ENCODE peak calls at places on chromosomes 11 and 22, in four cellular contexts. One of them, this sample, is unnamed.

GRCh38 chr22:42662114-42663021 is 13.2 kb upstream of the CYB5R3 start:
- DNase-seq in IMR-90: peak; percentile 53
- DNase-seq in MM.1S: peak; percentile 53
- DNase-seq in AG04449: no peak
- DNase-seq in this sample: no peak

GRCh38 chr11:70883973-70884688 is 368.2 kb downstream of the SHANK2 start:
- DNase-seq in IMR-90: no peak
- DNase-seq in MM.1S: no peak
- DNase-seq in AG04449: no peak
- DNase-seq in this sample: no peak

GRCh38 chr11:57778318-57779037 is 16.9 kb downstream of the CTNND1 start:
- DNase-seq in IMR-90: peak; percentile 98
- DNase-seq in MM.1S: no peak
- DNase-seq in AG04449: peak; percentile 94
- DNase-seq in this sample: no peak

GRCh38 chr22:23784215-23784732 is 2.5 kb upstream of the SMARCB1 start:
- DNase-seq in IMR-90: peak; percentile 41
- DNase-seq in MM.1S: no peak
- DNase-seq in AG04449: no peak
- DNase-seq in this sample: peak; percentile 84

GRCh38 chr11:96001037-96001436 is 77.1 kb upstream of the MTMR2 start:
- DNase-seq in IMR-90: peak; percentile 92
- DNase-seq in MM.1S: no peak
- DNase-seq in AG04449: no peak
- DNase-seq in this sample: no peak

GRCh38 chr22:34108168-34108567 is 187.9 kb upstream of the LARGE1 start:
- DNase-seq in IMR-90: no peak
- DNase-seq in MM.1S: no peak
- DNase-seq in AG04449: no peak
- DNase-seq in this sample: no peak

GRCh38 chr11:43868852-43869567 is 11.6 kb upstream of the ALKBH3 start:
- DNase-seq in IMR-90: peak; percentile 80
- DNase-seq in MM.1S: peak; percentile 76
- DNase-seq in AG04449: peak; percentile 42
- DNase-seq in this sample: peak; percentile 93

GRCh38 chr11:128379587-128380279 is 207.6 kb downstream of the ETS1 start:
- DNase-seq in IMR-90: no peak
- DNase-seq in MM.1S: no peak
- DNase-seq in AG04449: no peak
- DNase-seq in this sample: peak; percentile 85

GRCh38 chr22:38735465-38736256 is 20.1 kb downstream of the SUN2 start:
- DNase-seq in IMR-90: no peak
- DNase-seq in MM.1S: peak; percentile 28
- DNase-seq in AG04449: no peak
- DNase-seq in this sample: no peak

GRCh38 chr11:34040571-34040970 is 11.0 kb upstream of the CAPRIN1 start:
- DNase-seq in IMR-90: no peak
- DNase-seq in MM.1S: no peak
- DNase-seq in AG04449: no peak
- DNase-seq in this sample: no peak

GRCh38 chr22:41687901-41688364 is 734 bp downstream of the SNU13 start:
- DNase-seq in IMR-90: peak; percentile 22
- DNase-seq in MM.1S: peak; percentile 41
- DNase-seq in AG04449: no peak
- DNase-seq in this sample: no peak

GRCh38 chr11:33310720-33311500 is 53.7 kb downstream of the HIPK3 start:
- DNase-seq in IMR-90: peak; percentile 20
- DNase-seq in MM.1S: no peak
- DNase-seq in AG04449: no peak
- DNase-seq in this sample: no peak

GRCh38 chr11:121711236-121711635 is 258.5 kb upstream of the SORL1-AS1 start:
- DNase-seq in IMR-90: peak; percentile 17
- DNase-seq in MM.1S: no peak
- DNase-seq in AG04449: no peak
- DNase-seq in this sample: no peak

GRCh38 chr11:40161855-40162410 is 1297.5 kb downstream of the LRRC4C start:
- DNase-seq in IMR-90: no peak
- DNase-seq in MM.1S: no peak
- DNase-seq in AG04449: no peak
- DNase-seq in this sample: no peak

GRCh38 chr22:30596886-30597285 is 5.2 kb upstream of the PES1 start:
- DNase-seq in IMR-90: no peak
- DNase-seq in MM.1S: no peak
- DNase-seq in AG04449: no peak
- DNase-seq in this sample: no peak

GRCh38 chr11:393219-394033 is 583 bp upstream of the PKP3 start:
- DNase-seq in IMR-90: peak; percentile 78
- DNase-seq in MM.1S: no peak
- DNase-seq in AG04449: no peak
- DNase-seq in this sample: no peak

GRCh38 chr11:117410861-117411725 is 83.4 kb downstream of the CEP164 start:
- DNase-seq in IMR-90: no peak
- DNase-seq in MM.1S: no peak
- DNase-seq in AG04449: no peak
- DNase-seq in this sample: no peak

GRCh38 chr11:115197433-115197832 is 306.8 kb downstream of the CADM1 start:
- DNase-seq in IMR-90: peak; percentile 15
- DNase-seq in MM.1S: no peak
- DNase-seq in AG04449: no peak
- DNase-seq in this sample: no peak

GRCh38 chr11:43130616-43131015 is 181.2 kb upstream of the API5 start:
- DNase-seq in IMR-90: no peak
- DNase-seq in MM.1S: no peak
- DNase-seq in AG04449: no peak
- DNase-seq in this sample: no peak

GRCh38 chr11:132632641-132633124 is 899.6 kb downstream of the OPCML start:
- DNase-seq in IMR-90: peak; percentile 99
- DNase-seq in MM.1S: no peak
- DNase-seq in AG04449: peak; percentile 99
- DNase-seq in this sample: no peak

GRCh38 chr22:43163241-43163795 is 12.0 kb downstream of the TSPO start:
- DNase-seq in IMR-90: no peak
- DNase-seq in MM.1S: no peak
- DNase-seq in AG04449: no peak
- DNase-seq in this sample: no peak

GRCh38 chr11:46521947-46522681 is 71.7 kb downstream of the AMBRA1 start:
- DNase-seq in IMR-90: peak; percentile 79
- DNase-seq in MM.1S: no peak
- DNase-seq in AG04449: peak; percentile 16
- DNase-seq in this sample: no peak

GRCh38 chr11:35734669-35735068 is 72.1 kb downstream of the TRIM44 start:
- DNase-seq in IMR-90: no peak
- DNase-seq in MM.1S: no peak
- DNase-seq in AG04449: no peak
- DNase-seq in this sample: no peak

GRCh38 chr11:84316866-84317560 is 1030.8 kb upstream of the CCDC90B start:
- DNase-seq in IMR-90: peak; percentile 30
- DNase-seq in MM.1S: no peak
- DNase-seq in AG04449: no peak
- DNase-seq in this sample: no peak

GRCh38 chr11:118911113-118911879 is 14.4 kb downstream of the BCL9L start:
- DNase-seq in IMR-90: peak; percentile 52
- DNase-seq in MM.1S: no peak
- DNase-seq in AG04449: no peak
- DNase-seq in this sample: no peak

GRCh38 chr11:425301-425700 is 10.5 kb upstream of the SIGIRR start:
- DNase-seq in IMR-90: no peak
- DNase-seq in MM.1S: no peak
- DNase-seq in AG04449: no peak
- DNase-seq in this sample: no peak

GRCh38 chr11:70415176-70415575 is 16.8 kb downstream of the CTTN start:
- DNase-seq in IMR-90: peak; percentile 96
- DNase-seq in MM.1S: no peak
- DNase-seq in AG04449: peak; percentile 69
- DNase-seq in this sample: no peak

GRCh38 chr22:40241200-40241763 is 63.6 kb downstream of the TNRC6B start:
- DNase-seq in IMR-90: no peak
- DNase-seq in MM.1S: no peak
- DNase-seq in AG04449: no peak
- DNase-seq in this sample: peak; percentile 47

GRCh38 chr11:117614695-117615094 is 182.3 kb downstream of the DSCAML1 start:
- DNase-seq in IMR-90: no peak
- DNase-seq in MM.1S: no peak
- DNase-seq in AG04449: no peak
- DNase-seq in this sample: no peak

GRCh38 chr11:36974771-36975170 is 376.7 kb upstream of the RAG2 start:
- DNase-seq in IMR-90: no peak
- DNase-seq in MM.1S: no peak
- DNase-seq in AG04449: no peak
- DNase-seq in this sample: no peak

GRCh38 chr22:20964799-20965103 is 2.3 kb upstream of the AIFM3 start:
- DNase-seq in IMR-90: no peak
- DNase-seq in MM.1S: no peak
- DNase-seq in AG04449: no peak
- DNase-seq in this sample: no peak

GRCh38 chr11:114172871-114173444 is 113.4 kb downstream of the ZBTB16 start:
- DNase-seq in IMR-90: no peak
- DNase-seq in MM.1S: peak; percentile 73
- DNase-seq in AG04449: no peak
- DNase-seq in this sample: peak; percentile 75

GRCh38 chr22:29041408-29041807 is 20.2 kb downstream of the C22orf31 start:
- DNase-seq in IMR-90: peak; percentile 82
- DNase-seq in MM.1S: no peak
- DNase-seq in AG04449: no peak
- DNase-seq in this sample: no peak

GRCh38 chr11:88552377-88553029 is 215.0 kb upstream of the CTSC start:
- DNase-seq in IMR-90: peak; percentile 55
- DNase-seq in MM.1S: peak; percentile 72
- DNase-seq in AG04449: no peak
- DNase-seq in this sample: peak; percentile 49

GRCh38 chr11:1238767-1239595 is 16.1 kb downstream of the MUC5B start:
- DNase-seq in IMR-90: no peak
- DNase-seq in MM.1S: peak; percentile 47
- DNase-seq in AG04449: no peak
- DNase-seq in this sample: no peak

GRCh38 chr11:2928605-2929510 is at the start of gene PHLDA2:
- DNase-seq in IMR-90: peak; percentile 85
- DNase-seq in MM.1S: no peak
- DNase-seq in AG04449: no peak
- DNase-seq in this sample: no peak

GRCh38 chr11:5197538-5197937 is 2.9 kb downstream of the OR51V1 start:
- DNase-seq in IMR-90: peak; percentile 75
- DNase-seq in MM.1S: no peak
- DNase-seq in AG04449: peak; percentile 33
- DNase-seq in this sample: no peak

GRCh38 chr11:58965246-58965985 is 26.1 kb downstream of the GLYATL1 start:
- DNase-seq in IMR-90: peak; percentile 38
- DNase-seq in MM.1S: no peak
- DNase-seq in AG04449: peak; percentile 12
- DNase-seq in this sample: no peak

GRCh38 chr11:58963551-58964075 is 24.3 kb downstream of the GLYATL1 start:
- DNase-seq in IMR-90: peak; percentile 59
- DNase-seq in MM.1S: no peak
- DNase-seq in AG04449: no peak
- DNase-seq in this sample: peak; percentile 5

GRCh38 chr11:58968251-58968711 is 29.0 kb downstream of the GLYATL1 start:
- DNase-seq in IMR-90: no peak
- DNase-seq in MM.1S: no peak
- DNase-seq in AG04449: no peak
- DNase-seq in this sample: no peak
- H3K4me3 ChIP-seq in IMR-90: no peak overlapping the region
- H3K4me3 ChIP-seq in MM.1S: no peak overlapping the region
- H3K4me3 ChIP-seq in AG04449: no peak overlapping the region
- H3K4me3 ChIP-seq in this sample: no peak overlapping the region

GRCh38 chr11:62505112-62505783 is 41.4 kb downstream of the AHNAK start:
- DNase-seq in IMR-90: no peak
- DNase-seq in MM.1S: no peak
- DNase-seq in AG04449: no peak
- DNase-seq in this sample: no peak
- H3K4me3 ChIP-seq in IMR-90: no peak overlapping the region
- H3K4me3 ChIP-seq in MM.1S: no peak overlapping the region
- H3K4me3 ChIP-seq in AG04449: no peak overlapping the region
- H3K4me3 ChIP-seq in this sample: no peak overlapping the region

GRCh38 chr22:22362939-22363338 is 118.4 kb downstream of the VPREB1 start:
- DNase-seq in IMR-90: no peak
- DNase-seq in MM.1S: no peak
- DNase-seq in AG04449: no peak
- DNase-seq in this sample: no peak
- H3K4me3 ChIP-seq in IMR-90: no peak overlapping the region
- H3K4me3 ChIP-seq in MM.1S: no peak overlapping the region
- H3K4me3 ChIP-seq in AG04449: no peak overlapping the region
- H3K4me3 ChIP-seq in this sample: no peak overlapping the region

DNA sequence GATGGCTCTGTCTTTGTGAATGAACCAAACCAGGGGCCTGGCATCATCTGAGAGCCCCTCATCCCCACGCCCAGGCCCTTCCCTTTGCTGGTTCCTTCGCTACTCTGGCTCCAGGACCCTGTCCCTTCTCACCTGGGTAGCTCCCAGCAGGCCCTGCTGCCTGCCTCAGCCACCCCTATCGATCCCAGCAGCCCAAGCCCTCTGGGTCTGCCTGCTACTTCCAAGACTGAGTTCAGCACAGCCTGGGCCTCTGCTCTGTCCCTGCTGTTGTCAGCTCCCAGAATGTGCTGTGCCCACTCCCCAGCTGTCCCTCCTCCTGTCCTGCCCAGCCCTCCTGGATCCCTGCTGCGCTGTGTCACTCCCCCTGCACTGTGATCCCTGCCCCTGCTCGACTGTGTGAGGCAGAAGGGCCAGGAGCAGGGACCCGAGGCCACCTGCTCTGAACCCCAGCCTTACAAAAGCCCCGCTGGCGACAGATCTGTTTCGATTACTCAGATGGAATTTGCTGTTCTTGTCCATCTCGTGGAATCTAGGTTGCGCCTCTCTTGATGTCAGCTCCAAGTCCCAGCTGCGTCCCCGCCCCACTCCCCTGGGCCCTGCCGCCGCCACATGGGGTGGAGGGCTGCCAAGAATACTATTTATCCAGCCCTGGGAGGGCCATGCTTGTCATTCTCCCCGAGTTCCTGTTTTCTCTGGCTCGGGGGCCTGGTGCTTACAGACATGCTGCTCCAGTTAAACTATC is 13.0 kb downstream of the MRPL21 start:
- DNase-seq in IMR-90: peak; percentile 64
- DNase-seq in MM.1S: no peak
- DNase-seq in AG04449: peak; percentile 91
- DNase-seq in this sample: no peak
- H3K4me3 ChIP-seq in IMR-90: no peak overlapping the region
- H3K4me3 ChIP-seq in MM.1S: no peak overlapping the region
- H3K4me3 ChIP-seq in AG04449: peak overlapping the region; percentile 23
- H3K4me3 ChIP-seq in this sample: no peak overlapping the region

DNA sequence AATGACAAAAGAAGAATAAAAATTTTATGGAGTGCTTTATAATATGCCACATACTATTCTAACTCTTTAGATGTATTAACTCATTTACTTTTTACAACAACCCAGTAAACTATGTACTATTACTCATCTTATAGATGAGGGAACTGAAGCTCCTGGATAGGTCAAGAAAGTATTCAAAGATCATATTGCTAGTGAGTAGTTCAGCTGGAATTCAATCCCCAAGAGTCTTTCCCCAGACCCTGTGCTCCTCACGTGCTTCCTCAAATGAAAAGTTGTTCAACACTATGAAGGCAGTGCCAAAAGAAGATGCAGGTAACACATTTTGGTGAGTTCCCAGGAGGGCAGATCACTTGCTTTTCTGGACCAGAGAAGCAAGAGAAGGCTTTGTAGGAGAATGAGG is 46.8 kb downstream of the BTG4 start:
- DNase-seq in IMR-90: peak; percentile 84
- DNase-seq in MM.1S: no peak
- DNase-seq in AG04449: peak; percentile 38
- DNase-seq in this sample: no peak
- H3K4me3 ChIP-seq in IMR-90: no peak overlapping the region
- H3K4me3 ChIP-seq in MM.1S: no peak overlapping the region
- H3K4me3 ChIP-seq in AG04449: no peak overlapping the region
- H3K4me3 ChIP-seq in this sample: no peak overlapping the region

This sample was measured in Jurkat, Clone E6-1.